ENCODE peak calls at places on chromosomes 5 and 9, in ten cellular contexts. One of them, this sample, is unnamed.

GRCh38 chr9:27333241-27334052 is 36.5 kb upstream of the EQTN start:
- DNase-seq in NCI-H2171: peak
- DNase-seq in NCI-H1105 treated with DMSO at 0.1 percent for 48 hours: peak
- DNase-seq in adrenal gland: peak
- DNase-seq in A549: peak
- DNase-seq in DMS153: peak
- DNase-seq in NCI-H510A treated with DMSO at 0.1 percent for 48 hours: peak
- DNase-seq in RPMI7951: peak
- DNase-seq in heart right ventricle: peak
- DNase-seq in iPS DF 6.9: peak
- DNase-seq in this sample: no peak

GRCh38 chr5:9841516-9841915 is 211.4 kb upstream of the TAS2R1 start:
- DNase-seq in RPMI7951: no peak
- DNase-seq in adrenal gland: no peak
- DNase-seq in heart right ventricle: no peak
- DNase-seq in A549: no peak
- DNase-seq in iPS DF 6.9: no peak
- DNase-seq in NCI-H1105 treated with DMSO at 0.1 percent for 48 hours: no peak
- DNase-seq in NCI-H2171: no peak
- DNase-seq in DMS153: no peak
- DNase-seq in NCI-H510A treated with DMSO at 0.1 percent for 48 hours: no peak
- DNase-seq in this sample: no peak

GRCh38 chr9:27888661-27889295 is 315.5 kb upstream of the C9orf72 start:
- DNase-seq in iPS DF 6.9: peak
- DNase-seq in A549: peak
- DNase-seq in NCI-H1105 treated with DMSO at 0.1 percent for 48 hours: no peak
- DNase-seq in adrenal gland: peak
- DNase-seq in heart right ventricle: no peak
- DNase-seq in RPMI7951: no peak
- DNase-seq in DMS153: no peak
- DNase-seq in NCI-H2171: no peak
- DNase-seq in NCI-H510A treated with DMSO at 0.1 percent for 48 hours: no peak
- DNase-seq in this sample: no peak

GRCh38 chr9:112174965-112175795 is at the start of gene SUSD1:
- DNase-seq in RPMI7951: no peak
- DNase-seq in A549: no peak
- DNase-seq in iPS DF 6.9: no peak
- DNase-seq in NCI-H510A treated with DMSO at 0.1 percent for 48 hours: peak
- DNase-seq in heart right ventricle: peak
- DNase-seq in NCI-H1105 treated with DMSO at 0.1 percent for 48 hours: peak
- DNase-seq in DMS153: no peak
- DNase-seq in NCI-H2171: peak
- DNase-seq in adrenal gland: peak
- DNase-seq in this sample: peak

GRCh38 chr5:156460496-156460895 is 133.5 kb downstream of the SGCD start:
- DNase-seq in DMS153: no peak
- DNase-seq in adrenal gland: no peak
- DNase-seq in NCI-H1105 treated with DMSO at 0.1 percent for 48 hours: no peak
- DNase-seq in RPMI7951: peak
- DNase-seq in NCI-H510A treated with DMSO at 0.1 percent for 48 hours: no peak
- DNase-seq in NCI-H2171: no peak
- DNase-seq in heart right ventricle: no peak
- DNase-seq in A549: no peak
- DNase-seq in iPS DF 6.9: no peak
- DNase-seq in this sample: no peak

GRCh38 chr9:137129089-137129455 is 9.9 kb upstream of the GRIN1 start:
- DNase-seq in DMS153: no peak
- DNase-seq in RPMI7951: peak
- DNase-seq in adrenal gland: no peak
- DNase-seq in NCI-H2171: no peak
- DNase-seq in NCI-H1105 treated with DMSO at 0.1 percent for 48 hours: no peak
- DNase-seq in iPS DF 6.9: no peak
- DNase-seq in A549: no peak
- DNase-seq in heart right ventricle: no peak
- DNase-seq in NCI-H510A treated with DMSO at 0.1 percent for 48 hours: no peak
- DNase-seq in this sample: no peak

GRCh38 chr9:108919517-108919916 is 14.4 kb downstream of the ELP1 start:
- DNase-seq in DMS153: peak
- DNase-seq in RPMI7951: no peak
- DNase-seq in NCI-H1105 treated with DMSO at 0.1 percent for 48 hours: no peak
- DNase-seq in heart right ventricle: no peak
- DNase-seq in NCI-H510A treated with DMSO at 0.1 percent for 48 hours: no peak
- DNase-seq in A549: no peak
- DNase-seq in iPS DF 6.9: no peak
- DNase-seq in adrenal gland: no peak
- DNase-seq in NCI-H2171: no peak
- DNase-seq in this sample: no peak

GRCh38 chr5:177402271-177403043 is 2.0 kb upstream of the PFN3 start:
- DNase-seq in NCI-H510A treated with DMSO at 0.1 percent for 48 hours: peak
- DNase-seq in NCI-H1105 treated with DMSO at 0.1 percent for 48 hours: peak
- DNase-seq in heart right ventricle: no peak
- DNase-seq in adrenal gland: peak
- DNase-seq in iPS DF 6.9: peak
- DNase-seq in A549: peak
- DNase-seq in NCI-H2171: peak
- DNase-seq in RPMI7951: peak
- DNase-seq in DMS153: peak
- DNase-seq in this sample: no peak

GRCh38 chr5:157290981-157291711 is 25.2 kb downstream of the CYFIP2 start:
- DNase-seq in iPS DF 6.9: no peak
- DNase-seq in heart right ventricle: no peak
- DNase-seq in adrenal gland: peak
- DNase-seq in RPMI7951: peak
- DNase-seq in NCI-H2171: no peak
- DNase-seq in DMS153: no peak
- DNase-seq in NCI-H1105 treated with DMSO at 0.1 percent for 48 hours: no peak
- DNase-seq in A549: peak
- DNase-seq in NCI-H510A treated with DMSO at 0.1 percent for 48 hours: no peak
- DNase-seq in this sample: no peak

GRCh38 chr9:125990186-125990792 is 243.1 kb downstream of the PBX3 start:
- DNase-seq in A549: no peak
- DNase-seq in adrenal gland: no peak
- DNase-seq in iPS DF 6.9: no peak
- DNase-seq in DMS153: no peak
- DNase-seq in NCI-H510A treated with DMSO at 0.1 percent for 48 hours: no peak
- DNase-seq in heart right ventricle: no peak
- DNase-seq in NCI-H2171: no peak
- DNase-seq in NCI-H1105 treated with DMSO at 0.1 percent for 48 hours: no peak
- DNase-seq in RPMI7951: no peak
- DNase-seq in this sample: no peak

GRCh38 chr5:181163487-181164075 is 16.2 kb downstream of the OR2V2 start:
- DNase-seq in adrenal gland: no peak
- DNase-seq in A549: no peak
- DNase-seq in NCI-H1105 treated with DMSO at 0.1 percent for 48 hours: no peak
- DNase-seq in heart right ventricle: no peak
- DNase-seq in RPMI7951: no peak
- DNase-seq in NCI-H510A treated with DMSO at 0.1 percent for 48 hours: no peak
- DNase-seq in NCI-H2171: no peak
- DNase-seq in iPS DF 6.9: no peak
- DNase-seq in DMS153: no peak
- DNase-seq in this sample: no peak

GRCh38 chr9:117073539-117074336 is 341.1 kb downstream of the ASTN2 start:
- DNase-seq in heart right ventricle: no peak
- DNase-seq in NCI-H1105 treated with DMSO at 0.1 percent for 48 hours: peak
- DNase-seq in iPS DF 6.9: peak
- DNase-seq in adrenal gland: no peak
- DNase-seq in RPMI7951: no peak
- DNase-seq in DMS153: peak
- DNase-seq in A549: peak
- DNase-seq in NCI-H2171: peak
- DNase-seq in NCI-H510A treated with DMSO at 0.1 percent for 48 hours: peak
- DNase-seq in this sample: no peak

GRCh38 chr9:93701494-93702218 is 125.3 kb downstream of the PHF2 start:
- DNase-seq in heart right ventricle: no peak
- DNase-seq in A549: no peak
- DNase-seq in NCI-H2171: no peak
- DNase-seq in DMS153: no peak
- DNase-seq in adrenal gland: no peak
- DNase-seq in iPS DF 6.9: no peak
- DNase-seq in RPMI7951: no peak
- DNase-seq in NCI-H1105 treated with DMSO at 0.1 percent for 48 hours: no peak
- DNase-seq in NCI-H510A treated with DMSO at 0.1 percent for 48 hours: no peak
- DNase-seq in this sample: no peak

GRCh38 chr9:36833954-36834353 is 200.1 kb downstream of the PAX5 start:
- DNase-seq in RPMI7951: no peak
- DNase-seq in A549: no peak
- DNase-seq in adrenal gland: no peak
- DNase-seq in heart right ventricle: no peak
- DNase-seq in NCI-H1105 treated with DMSO at 0.1 percent for 48 hours: no peak
- DNase-seq in iPS DF 6.9: no peak
- DNase-seq in NCI-H2171: no peak
- DNase-seq in NCI-H510A treated with DMSO at 0.1 percent for 48 hours: no peak
- DNase-seq in DMS153: no peak
- DNase-seq in this sample: no peak

GRCh38 chr9:33676746-33677505 is 118.4 kb upstream of the PRSS3 start:
- DNase-seq in NCI-H510A treated with DMSO at 0.1 percent for 48 hours: peak
- DNase-seq in A549: peak
- DNase-seq in NCI-H1105 treated with DMSO at 0.1 percent for 48 hours: peak
- DNase-seq in iPS DF 6.9: no peak
- DNase-seq in NCI-H2171: no peak
- DNase-seq in adrenal gland: peak
- DNase-seq in heart right ventricle: peak
- DNase-seq in DMS153: peak
- DNase-seq in RPMI7951: peak
- DNase-seq in this sample: peak

GRCh38 chr9:97711223-97711626 is 14.1 kb upstream of the XPA start:
- DNase-seq in iPS DF 6.9: no peak
- DNase-seq in A549: no peak
- DNase-seq in RPMI7951: no peak
- DNase-seq in NCI-H510A treated with DMSO at 0.1 percent for 48 hours: no peak
- DNase-seq in heart right ventricle: no peak
- DNase-seq in DMS153: no peak
- DNase-seq in NCI-H2171: no peak
- DNase-seq in NCI-H1105 treated with DMSO at 0.1 percent for 48 hours: no peak
- DNase-seq in adrenal gland: no peak
- DNase-seq in this sample: no peak

GRCh38 chr5:68656936-68657857 is 436.6 kb upstream of the SLC30A5 start:
- DNase-seq in NCI-H2171: no peak
- DNase-seq in DMS153: no peak
- DNase-seq in RPMI7951: peak
- DNase-seq in NCI-H510A treated with DMSO at 0.1 percent for 48 hours: no peak
- DNase-seq in adrenal gland: no peak
- DNase-seq in NCI-H1105 treated with DMSO at 0.1 percent for 48 hours: no peak
- DNase-seq in iPS DF 6.9: no peak
- DNase-seq in heart right ventricle: no peak
- DNase-seq in A549: no peak
- DNase-seq in this sample: no peak

GRCh38 chr5:82176115-82176514 is 102.0 kb downstream of the RPS23 start:
- DNase-seq in RPMI7951: no peak
- DNase-seq in DMS153: no peak
- DNase-seq in NCI-H1105 treated with DMSO at 0.1 percent for 48 hours: no peak
- DNase-seq in iPS DF 6.9: no peak
- DNase-seq in adrenal gland: no peak
- DNase-seq in NCI-H510A treated with DMSO at 0.1 percent for 48 hours: no peak
- DNase-seq in A549: no peak
- DNase-seq in NCI-H2171: no peak
- DNase-seq in heart right ventricle: no peak
- DNase-seq in this sample: no peak

GRCh38 chr9:134575817-134576176 is 65.8 kb upstream of the COL5A1 start:
- DNase-seq in NCI-H510A treated with DMSO at 0.1 percent for 48 hours: no peak
- DNase-seq in NCI-H2171: no peak
- DNase-seq in DMS153: no peak
- DNase-seq in heart right ventricle: no peak
- DNase-seq in NCI-H1105 treated with DMSO at 0.1 percent for 48 hours: no peak
- DNase-seq in RPMI7951: no peak
- DNase-seq in adrenal gland: peak
- DNase-seq in iPS DF 6.9: no peak
- DNase-seq in A549: no peak
- DNase-seq in this sample: no peak

GRCh38 chr9:126116351-126117157 is 210.1 kb upstream of the MVB12B start:
- DNase-seq in NCI-H2171: peak
- DNase-seq in adrenal gland: no peak
- DNase-seq in A549: no peak
- DNase-seq in iPS DF 6.9: no peak
- DNase-seq in DMS153: no peak
- DNase-seq in NCI-H1105 treated with DMSO at 0.1 percent for 48 hours: no peak
- DNase-seq in RPMI7951: no peak
- DNase-seq in NCI-H510A treated with DMSO at 0.1 percent for 48 hours: no peak
- DNase-seq in heart right ventricle: no peak
- DNase-seq in this sample: no peak

GRCh38 chr5:56155992-56156584 is 77.0 kb downstream of the ANKRD55 start:
- DNase-seq in A549: no peak
- DNase-seq in iPS DF 6.9: no peak
- DNase-seq in NCI-H510A treated with DMSO at 0.1 percent for 48 hours: no peak
- DNase-seq in RPMI7951: no peak
- DNase-seq in NCI-H1105 treated with DMSO at 0.1 percent for 48 hours: no peak
- DNase-seq in adrenal gland: no peak
- DNase-seq in DMS153: no peak
- DNase-seq in NCI-H2171: no peak
- DNase-seq in heart right ventricle: no peak
- DNase-seq in this sample: peak

GRCh38 chr9:4097490-4097889 is 202.4 kb downstream of the GLIS3 start:
- DNase-seq in NCI-H1105 treated with DMSO at 0.1 percent for 48 hours: no peak
- DNase-seq in DMS153: no peak
- DNase-seq in NCI-H510A treated with DMSO at 0.1 percent for 48 hours: no peak
- DNase-seq in NCI-H2171: no peak
- DNase-seq in adrenal gland: no peak
- DNase-seq in A549: no peak
- DNase-seq in iPS DF 6.9: no peak
- DNase-seq in RPMI7951: no peak
- DNase-seq in heart right ventricle: no peak
- DNase-seq in this sample: no peak

GRCh38 chr9:18504707-18505106 is 30.8 kb downstream of the ADAMTSL1 start:
- DNase-seq in NCI-H510A treated with DMSO at 0.1 percent for 48 hours: no peak
- DNase-seq in A549: no peak
- DNase-seq in NCI-H2171: no peak
- DNase-seq in iPS DF 6.9: peak
- DNase-seq in NCI-H1105 treated with DMSO at 0.1 percent for 48 hours: no peak
- DNase-seq in adrenal gland: no peak
- DNase-seq in heart right ventricle: no peak
- DNase-seq in DMS153: no peak
- DNase-seq in RPMI7951: no peak
- DNase-seq in this sample: no peak

GRCh38 chr5:75361310-75361709 is 24.3 kb downstream of the HMGCR start:
- DNase-seq in NCI-H1105 treated with DMSO at 0.1 percent for 48 hours: no peak
- DNase-seq in iPS DF 6.9: no peak
- DNase-seq in DMS153: no peak
- DNase-seq in adrenal gland: no peak
- DNase-seq in RPMI7951: no peak
- DNase-seq in heart right ventricle: no peak
- DNase-seq in A549: no peak
- DNase-seq in NCI-H2171: no peak
- DNase-seq in NCI-H510A treated with DMSO at 0.1 percent for 48 hours: no peak
- DNase-seq in this sample: no peak

GRCh38 chr5:57539281-57539701 is 56.7 kb upstream of the ACTBL2 start:
- DNase-seq in A549: no peak
- DNase-seq in NCI-H510A treated with DMSO at 0.1 percent for 48 hours: no peak
- DNase-seq in DMS153: no peak
- DNase-seq in NCI-H2171: no peak
- DNase-seq in RPMI7951: peak
- DNase-seq in heart right ventricle: no peak
- DNase-seq in NCI-H1105 treated with DMSO at 0.1 percent for 48 hours: no peak
- DNase-seq in iPS DF 6.9: no peak
- DNase-seq in adrenal gland: no peak
- DNase-seq in this sample: no peak

GRCh38 chr9:105281272-105281671 is 36.8 kb downstream of the SLC44A1 start:
- DNase-seq in NCI-H1105 treated with DMSO at 0.1 percent for 48 hours: no peak
- DNase-seq in DMS153: no peak
- DNase-seq in RPMI7951: no peak
- DNase-seq in iPS DF 6.9: no peak
- DNase-seq in A549: no peak
- DNase-seq in heart right ventricle: no peak
- DNase-seq in NCI-H510A treated with DMSO at 0.1 percent for 48 hours: no peak
- DNase-seq in NCI-H2171: no peak
- DNase-seq in adrenal gland: no peak
- DNase-seq in this sample: no peak

GRCh38 chr9:9920425-9920824 is 692.4 kb downstream of the PTPRD start:
- DNase-seq in NCI-H2171: no peak
- DNase-seq in RPMI7951: no peak
- DNase-seq in iPS DF 6.9: no peak
- DNase-seq in adrenal gland: no peak
- DNase-seq in NCI-H1105 treated with DMSO at 0.1 percent for 48 hours: peak
- DNase-seq in A549: no peak
- DNase-seq in heart right ventricle: no peak
- DNase-seq in DMS153: no peak
- DNase-seq in NCI-H510A treated with DMSO at 0.1 percent for 48 hours: no peak
- DNase-seq in this sample: no peak

GRCh38 chr9:134258828-134259546 is 67.3 kb upstream of the RXRA start:
- DNase-seq in heart right ventricle: peak
- DNase-seq in NCI-H2171: no peak
- DNase-seq in RPMI7951: no peak
- DNase-seq in DMS153: no peak
- DNase-seq in NCI-H1105 treated with DMSO at 0.1 percent for 48 hours: no peak
- DNase-seq in NCI-H510A treated with DMSO at 0.1 percent for 48 hours: no peak
- DNase-seq in iPS DF 6.9: no peak
- DNase-seq in A549: no peak
- DNase-seq in adrenal gland: no peak
- DNase-seq in this sample: peak